ENCODE peak calls at places on chromosome 9, in six cellular contexts. K, R, V, O, X and W are unnamed samples.
A peak's percentile ranks its signal among the peaks of the same experiment; 100 is the strongest.

GRCh38 chr9:114592356-114592755 is 4.8 kb downstream of the ATP6V1G1 start:
- DNase-seq in K (no peak), R (peak; percentile 86), V (no peak), O (no peak), X (no peak), W (peak; percentile 49)

GRCh38 chr9:95080961-95081658 is 236.4 kb downstream of the FANCC start:
- DNase-seq in K (peak; percentile 43), R (no peak), V (peak; percentile 17), O (no peak), X (peak; percentile 61), W (no peak)

GRCh38 chr9:107484117-107484723 is 5.3 kb downstream of the KLF4 start:
- DNase-seq in K (peak; percentile 79), R (no peak), V (peak; percentile 35), O (no peak), X (no peak), W (no peak)

GRCh38 chr9:37105169-37105750 is 15.1 kb upstream of the ZCCHC7 start:
- DNase-seq in K (no peak), R (no peak), V (no peak), O (no peak), X (no peak), W (no peak)

GRCh38 chr9:70170151-70170795 is 88.5 kb upstream of the SMC5 start:
- DNase-seq in K (no peak), R (no peak), V (no peak), O (no peak), X (no peak), W (no peak)

GRCh38 chr9:119963258-119963797 is 594.1 kb upstream of the BRINP1 start:
- DNase-seq in K (peak; percentile 66), R (no peak), V (no peak), O (no peak), X (no peak), W (no peak)

GRCh38 chr9:125960631-125961030 is 213.5 kb downstream of the PBX3 start:
- DNase-seq in K (no peak), R (no peak), V (no peak), O (no peak), X (no peak), W (no peak)

GRCh38 chr9:73906671-73907070 is 590.5 kb upstream of the RORB start:
- DNase-seq in K (no peak), R (no peak), V (no peak), O (no peak), X (no peak), W (no peak)

GRCh38 chr9:106773750-106774149 is 89.2 kb upstream of the ZNF462 start:
- DNase-seq in K (no peak), R (no peak), V (no peak), O (no peak), X (no peak), W (no peak)

GRCh38 chr9:23582836-23583235 is 243.2 kb downstream of the ELAVL2 start:
- DNase-seq in K (no peak), R (no peak), V (no peak), O (no peak), X (no peak), W (no peak)

GRCh38 chr9:108967916-108968315 is 33.7 kb downstream of the ABITRAM start:
- DNase-seq in K (no peak), R (no peak), V (no peak), O (peak; percentile 26), X (no peak), W (no peak)

GRCh38 chr9:7935666-7936065 is 136.1 kb upstream of the DMAC1 start:
- DNase-seq in K (no peak), R (peak; percentile 83), V (no peak), O (no peak), X (no peak), W (peak; percentile 13)

GRCh38 chr9:136724772-136725171 is 12.4 kb downstream of the DIPK1B start:
- DNase-seq in K (no peak), R (no peak), V (no peak), O (no peak), X (no peak), W (no peak)

GRCh38 chr9:33449715-33450114 is 2.3 kb upstream of the AQP3 start:
- DNase-seq in K (no peak), R (no peak), V (no peak), O (no peak), X (no peak), W (no peak)

GRCh38 chr9:98538626-98539031 is 170.1 kb downstream of the GABBR2 start:
- DNase-seq in K (no peak), R (no peak), V (no peak), O (no peak), X (no peak), W (no peak)

GRCh38 chr9:2227468-2227867 is 212.3 kb downstream of the SMARCA2 start:
- DNase-seq in K (no peak), R (no peak), V (no peak), O (no peak), X (no peak), W (no peak)

GRCh38 chr9:74138182-74138581 is 359.0 kb upstream of the RORB start:
- DNase-seq in K (no peak), R (no peak), V (no peak), O (no peak), X (no peak), W (no peak)

GRCh38 chr9:130667117-130667430 is 2.7 kb downstream of the PRDM12 start:
- DNase-seq in K (no peak), R (no peak), V (no peak), O (no peak), X (no peak), W (no peak)

GRCh38 chr9:7549261-7549660 is 250.3 kb downstream of the DMAC1 start:
- DNase-seq in K (peak; percentile 74), R (no peak), V (peak; percentile 20), O (peak; percentile 36), X (no peak), W (no peak)

GRCh38 chr9:8857330-8858249 is 1058.0 kb upstream of the DMAC1 start:
- DNase-seq in K (peak; percentile 89), R (no peak), V (peak; percentile 63), O (peak; percentile 76), X (peak; percentile 81), W (no peak)

GRCh38 chr9:93319992-93320490 is 131.4 kb upstream of the FAM120A start:
- DNase-seq in K (no peak), R (no peak), V (no peak), O (no peak), X (no peak), W (no peak)

GRCh38 chr9:4970970-4971641 is 14.0 kb upstream of the JAK2 start:
- DNase-seq in K (no peak), R (no peak), V (no peak), O (no peak), X (no peak), W (peak; percentile 21)

GRCh38 chr9:35728041-35728971 is 3.7 kb downstream of the TLN1 start:
- DNase-seq in K (peak; percentile 80), R (peak; percentile 46), V (peak; percentile 90), O (peak; percentile 79), X (peak; percentile 74), W (peak; percentile 24)

GRCh38 chr9:94945191-94946144 is 219.0 kb downstream of the AOPEP start:
- DNase-seq in K (no peak), R (no peak), V (peak; percentile 67), O (peak; percentile 51), X (peak; percentile 10), W (no peak)

GRCh38 chr9:7149258-7149657 is 391.5 kb downstream of the KDM4C start:
- DNase-seq in K (no peak), R (no peak), V (no peak), O (no peak), X (no peak), W (no peak)